ENCODE peak calls at places on chromosomes 2 and 18, in eight cellular contexts. S is activated T-helper 1 cell treated with anti-CD3 and anti-CD28 coated beads, Interleukin-2, amount 50 U/mL, for 16 hours; P is spleen; B is activated CD8-positive, alpha-beta memory T cell treated with anti-CD3 and anti-CD28 coated beads for 48 hours; Z is activated CD4-positive, alpha-beta T cell treated with anti-CD3 and anti-CD28 coated beads, Interleukin-2, amount 50 U/mL, for 24 hours; M is NCI-H82; W is GM10248; L is stimulated activated CD8-positive, alpha-beta memory T cell treated with anti-CD3 and anti-CD28 coated beads, Interleukin-2, amount 100 ng/mL, for 48 hours. I is an unnamed sample.

GRCh38 chr2:174765576-174765975 is 1.3 kb upstream of the CHRNA1 start:
- DNase-seq in W (no peak), L (no peak), S (no peak), Z (no peak), P (no peak), B (no peak), M (no peak), I (no peak)

GRCh38 chr2:162177301-162177700 is 25.3 kb upstream of the GCG start:
- DNase-seq in W (no peak), B (no peak), S (no peak), Z (no peak), L (no peak), M (no peak), P (no peak), I (no peak)

GRCh38 chr2:97708608-97709007 is 4.8 kb upstream of the ZAP70 start:
- DNase-seq in B (no peak), P (peak), S (no peak), M (no peak), W (no peak), L (no peak), Z (no peak), I (no peak)

GRCh38 chr2:72028996-72029395 is 118.7 kb downstream of the CYP26B1 start:
- DNase-seq in L (no peak), P (peak), M (no peak), B (no peak), W (no peak), S (no peak), Z (no peak), I (no peak)

GRCh38 chr2:211331736-211332135 is 775.3 kb downstream of the CPS1 start:
- DNase-seq in B (no peak), S (no peak), M (no peak), Z (no peak), W (no peak), L (no peak), P (no peak), I (no peak)

GRCh38 chr18:75884728-75885127 is 457.2 kb upstream of the SMIM21 start:
- DNase-seq in W (no peak), P (no peak), Z (no peak), M (no peak), L (no peak), S (no peak), B (no peak), I (no peak)

GRCh38 chr2:104860141-104860790 is 6.4 kb downstream of the POU3F3 start:
- DNase-seq in M (peak), L (no peak), Z (no peak), W (no peak), S (no peak), P (no peak), B (no peak), I (no peak)

GRCh38 chr2:40213616-40214015 is 238.3 kb downstream of the SLC8A1 start:
- DNase-seq in P (no peak), M (no peak), Z (no peak), B (no peak), S (no peak), L (no peak), W (no peak), I (no peak)

GRCh38 chr2:239793851-239794250 is 231.3 kb downstream of the NDUFA10 start:
- DNase-seq in M (no peak), P (no peak), W (no peak), Z (no peak), L (no peak), B (no peak), S (no peak), I (no peak)

GRCh38 chr18:63515279-63515678 is 26.9 kb upstream of the SERPINB12 start:
- DNase-seq in S (no peak), Z (no peak), L (no peak), W (no peak), B (no peak), P (no peak), M (peak), I (no peak)

GRCh38 chr2:27078267-27079194 is at the start of gene EMILIN1:
- DNase-seq in Z (no peak), P (peak), M (no peak), W (no peak), L (no peak), B (no peak), S (no peak), I (peak)

GRCh38 chr2:141075753-141076152 is 1055.1 kb downstream of the LRP1B start:
- DNase-seq in W (no peak), S (no peak), M (no peak), B (no peak), L (no peak), Z (no peak), P (no peak), I (no peak)

GRCh38 chr2:71303849-71304248 is 27.7 kb upstream of the ZNF638 start:
- DNase-seq in P (no peak), L (no peak), S (no peak), Z (no peak), B (no peak), W (no peak), M (peak), I (no peak)

I was measured in ovary.